ENCODE peak calls at places on chromosomes 5 and 9, in eight cellular contexts. O is astrocyte; Y is stimulated activated CD4-positive, alpha-beta T cell treated with anti-CD3 and anti-CD28 coated beads, Interleukin-1b, Interleukin-23, amount 100 ng/mL, for 24 hours; F is activated T-helper 9 cell treated with anti-CD3 and anti-CD28 coated beads, Interleukin-2, amount 50 U/mL, for 16 hours; H is GM23248; P is Calu3; U is mesenteric fat pad; G is effector CD8-positive, alpha-beta T cell. J is an unnamed sample.

GRCh38 chr9:83474631-83475030 is 63.6 kb downstream of the FRMD3 start:
- DNase-seq in O (no peak), Y (no peak), F (no peak), H (no peak), P (no peak), U (no peak), G (no peak), J (no peak)

GRCh38 chr5:135308752-135309151 is 90.3 kb downstream of the MACROH2A1 start:
- DNase-seq in O (peak; percentile 59), Y (no peak), F (no peak), H (peak; percentile 61), P (no peak), U (no peak), G (no peak), J (peak; percentile 20)

GRCh38 chr5:10499066-10499465 is 57.4 kb downstream of the ROPN1L start:
- DNase-seq in O (no peak), Y (no peak), F (no peak), H (no peak), P (no peak), U (no peak), G (no peak), J (no peak)

GRCh38 chr9:72554221-72554641 is 32.8 kb downstream of the TMC1 start:
- DNase-seq in O (peak; percentile 96), Y (no peak), F (no peak), H (peak; percentile 90), P (no peak), U (no peak), G (no peak), J (no peak)

GRCh38 chr9:109821711-109822110 is 41.7 kb downstream of the PALM2AKAP2 start:
- DNase-seq in O (peak; percentile 69), Y (no peak), F (no peak), H (no peak), P (no peak), U (no peak), G (no peak), J (no peak)

GRCh38 chr9:77305622-77306365 is 128.5 kb downstream of the VPS13A start:
- DNase-seq in O (no peak), Y (no peak), F (no peak), H (peak; percentile 51), P (no peak), U (no peak), G (no peak), J (no peak)

GRCh38 chr5:77636423-77637169 is 1.9 kb downstream of the OTP start:
- DNase-seq in O (no peak), Y (no peak), F (no peak), H (no peak), P (no peak), U (no peak), G (no peak), J (no peak)

GRCh38 chr9:109231593-109231992 is 64.5 kb upstream of the FRRS1L start:
- DNase-seq in O (no peak), Y (no peak), F (no peak), H (no peak), P (no peak), U (no peak), G (no peak), J (no peak)

GRCh38 chr5:37891832-37892231 is 52.0 kb upstream of the GDNF start:
- DNase-seq in O (no peak), Y (no peak), F (no peak), H (no peak), P (no peak), U (no peak), G (no peak), J (no peak)

GRCh38 chr5:154857091-154857533 is 1.3 kb upstream of the CNOT8 start:
- DNase-seq in O (no peak), Y (no peak), F (no peak), H (peak; percentile 94), P (no peak), U (no peak), G (peak; percentile 49), J (no peak)

GRCh38 chr5:139863361-139863760 is 67.8 kb downstream of the PSD2 start:
- DNase-seq in O (no peak), Y (no peak), F (no peak), H (peak; percentile 46), P (no peak), U (no peak), G (no peak), J (no peak)

GRCh38 chr5:43646997-43647396 is 44.0 kb downstream of the NNT start:
- DNase-seq in O (no peak), Y (no peak), F (no peak), H (peak; percentile 44), P (no peak), U (no peak), G (no peak), J (no peak)

GRCh38 chr5:111131356-111131755 is 39.2 kb downstream of the WDR36 start:
- DNase-seq in O (no peak), Y (no peak), F (no peak), H (no peak), P (no peak), U (no peak), G (no peak), J (no peak)

GRCh38 chr9:118170032-118170955 is 466.1 kb downstream of the TLR4 start:
- DNase-seq in O (peak; percentile 37), Y (no peak), F (no peak), H (peak; percentile 69), P (peak; percentile 16), U (no peak), G (no peak), J (no peak)

GRCh38 chr5:153794327-153794726 is 244.4 kb downstream of the FAM114A2 start:
- DNase-seq in O (no peak), Y (no peak), F (no peak), H (peak; percentile 37), P (no peak), U (no peak), G (no peak), J (no peak)

GRCh38 chr9:125141251-125141650 is 2.1 kb downstream of the SCAI start:
- DNase-seq in O (peak; percentile 50), Y (no peak), F (no peak), H (peak; percentile 62), P (no peak), U (no peak), G (no peak), J (no peak)

GRCh38 chr5:73812962-73813588 is 187.1 kb downstream of the ARHGEF28 start:
- DNase-seq in O (peak; percentile 16), Y (no peak), F (no peak), H (no peak), P (peak; percentile 76), U (no peak), G (no peak), J (no peak)

GRCh38 chr9:86637515-86637914 is 283.3 kb upstream of the TUT7 start:
- DNase-seq in O (peak; percentile 12), Y (peak; percentile 2), F (no peak), H (peak; percentile 43), P (peak; percentile 9), U (no peak), G (no peak), J (peak; percentile 75)

GRCh38 chr5:118290204-118290603 is 698.1 kb downstream of the DTWD2 start:
- DNase-seq in O (no peak), Y (no peak), F (no peak), H (no peak), P (no peak), U (no peak), G (no peak), J (no peak)

GRCh38 chr5:132485641-132486317 is 4.8 kb downstream of the IRF1 start:
- DNase-seq in O (no peak), Y (no peak), F (no peak), H (no peak), P (no peak), U (peak; percentile 79), G (no peak), J (no peak)

GRCh38 chr5:109485030-109485429 is 75.3 kb upstream of the PJA2 start:
- DNase-seq in O (peak; percentile 12), Y (no peak), F (no peak), H (peak; percentile 11), P (peak; percentile 15), U (peak; percentile 89), G (no peak), J (no peak)

GRCh38 chr5:116645627-116646026 is 71.0 kb upstream of the SEMA6A start:
- DNase-seq in O (no peak), Y (no peak), F (no peak), H (no peak), P (no peak), U (no peak), G (no peak), J (no peak)

GRCh38 chr9:135478858-135479468 is 619 bp upstream of the PPP1R26 start:
- DNase-seq in O (no peak), Y (no peak), F (no peak), H (peak; percentile 66), P (peak; percentile 34), U (no peak), G (no peak), J (no peak)

GRCh38 chr5:164054461-164054860 is 549.0 kb downstream of the MAT2B start:
- DNase-seq in O (peak; percentile 20), Y (no peak), F (no peak), H (no peak), P (no peak), U (no peak), G (no peak), J (no peak)

GRCh38 chr5:12901696-12902095 is 997.5 kb upstream of the CTNND2 start:
- DNase-seq in O (no peak), Y (no peak), F (no peak), H (no peak), P (no peak), U (no peak), G (no peak), J (no peak)

GRCh38 chr5:45826055-45826454 is 129.9 kb upstream of the HCN1 start:
- DNase-seq in O (no peak), Y (no peak), F (no peak), H (no peak), P (no peak), U (no peak), G (no peak), J (no peak)

GRCh38 chr9:121372563-121373400 is 2.7 kb upstream of the STOM start:
- DNase-seq in O (no peak), Y (no peak), F (no peak), H (peak; percentile 68), P (no peak), U (no peak), G (no peak), J (no peak)

GRCh38 chr9:81389569-81389993 is 299.8 kb downstream of the TLE1 start:
- DNase-seq in O (peak; percentile 100), Y (no peak), F (no peak), H (peak; percentile 98), P (peak; percentile 21), U (no peak), G (no peak), J (peak; percentile 49)

GRCh38 chr5:177545487-177546261 is 8.7 kb downstream of the FAM193B start:
- DNase-seq in O (peak; percentile 74), Y (no peak), F (no peak), H (peak; percentile 92), P (no peak), U (no peak), G (no peak), J (peak; percentile 32)

GRCh38 chr5:172312286-172312685 is 28.7 kb upstream of the UBTD2 start:
- DNase-seq in O (peak; percentile 48), Y (no peak), F (no peak), H (peak; percentile 49), P (no peak), U (no peak), G (no peak), J (no peak)

GRCh38 chr5:8058626-8059180 is 189.8 kb downstream of the MTRR start:
- DNase-seq in O (no peak), Y (no peak), F (no peak), H (no peak), P (no peak), U (no peak), G (no peak), J (no peak)

GRCh38 chr9:126682113-126682810 is 68.5 kb downstream of the LMX1B start:
- DNase-seq in O (no peak), Y (no peak), F (no peak), H (no peak), P (no peak), U (no peak), G (no peak), J (no peak)

GRCh38 chr5:95822408-95823240 is at the start of gene GLRX:
- DNase-seq in O (peak; percentile 92), Y (no peak), F (no peak), H (peak; percentile 97), P (peak; percentile 73), U (no peak), G (peak; percentile 39), J (no peak)

GRCh38 chr5:77561965-77562364 is 69.8 kb upstream of the WDR41 start:
- DNase-seq in O (no peak), Y (no peak), F (no peak), H (no peak), P (no peak), U (no peak), G (no peak), J (no peak)

J was measured in smooth muscle cell of the brain vasculature.